ENCODE peak calls at places on chromosomes 2 and 18, in ten cellular contexts. P is tibial artery; D is CD8-positive, alpha-beta memory T cell; X is pancreas; S is K562; O is body of pancreas; G is CD8-positive, alpha-beta T cell; M is foreskin keratinocyte; C is endothelial cell of umbilical vein; A is thyroid gland. K is an unnamed sample.

GRCh38 chr2:73033142-73033765 is 38.3 kb downstream of the SFXN5 start:
- DNase-seq in P (no peak), D (no peak), X (no peak), S (no peak), O (no peak), G (no peak), M (no peak), C (no peak), A (no peak), K (no peak)

GRCh38 chr2:147792966-147793617 is 51.7 kb upstream of the ACVR2A start:
- DNase-seq in P (no peak), D (no peak), X (no peak), S (no peak), O (no peak), G (no peak), M (peak), C (no peak), A (no peak), K (no peak)

GRCh38 chr2:12502759-12503158 is 214.0 kb upstream of the TRIB2 start:
- DNase-seq in P (no peak), D (no peak), X (no peak), S (no peak), O (no peak), G (peak), M (no peak), C (no peak), A (no peak), K (no peak)

GRCh38 chr2:134127496-134127895 is 126.4 kb upstream of the MGAT5 start:
- DNase-seq in P (no peak), D (peak), X (no peak), S (no peak), O (no peak), G (peak), M (no peak), C (no peak), A (no peak), K (no peak)

GRCh38 chr2:172969171-172969570 is 106.5 kb upstream of the MAP3K20 start:
- DNase-seq in P (no peak), D (no peak), X (no peak), S (no peak), O (no peak), G (no peak), M (no peak), C (no peak), A (no peak), K (no peak)

GRCh38 chr18:69689081-69689759 is 258.5 kb downstream of the CD226 start:
- DNase-seq in P (no peak), D (no peak), X (no peak), S (no peak), O (no peak), G (no peak), M (no peak), C (no peak), A (no peak), K (no peak)

GRCh38 chr2:80706541-80706940 is 402.0 kb upstream of the LRRTM1 start:
- DNase-seq in P (no peak), D (no peak), X (no peak), S (no peak), O (no peak), G (no peak), M (no peak), C (no peak), A (no peak), K (no peak)

GRCh38 chr2:29066271-29066860 is 8.0 kb downstream of the PCARE start:
- DNase-seq in P (no peak), D (no peak), X (no peak), S (no peak), O (peak), G (no peak), M (peak), C (no peak), A (peak), K (no peak)

GRCh38 chr2:173961346-173961705 is 3.8 kb downstream of the SP3 start:
- DNase-seq in P (no peak), D (no peak), X (no peak), S (no peak), O (no peak), G (no peak), M (no peak), C (no peak), A (no peak), K (no peak)

GRCh38 chr2:153986488-153987229 is 114.9 kb downstream of the GALNT13 start:
- DNase-seq in P (no peak), D (no peak), X (no peak), S (no peak), O (no peak), G (no peak), M (no peak), C (peak), A (no peak), K (no peak)

GRCh38 chr18:69490813-69491212 is 90.1 kb downstream of the DOK6 start:
- DNase-seq in P (no peak), D (no peak), X (no peak), S (no peak), O (no peak), G (no peak), M (no peak), C (peak), A (no peak), K (no peak)

GRCh38 chr2:175793649-175794048 is 208.4 kb downstream of the LNPK start:
- DNase-seq in P (no peak), D (no peak), X (no peak), S (no peak), O (no peak), G (no peak), M (no peak), C (no peak), A (no peak), K (no peak)

GRCh38 chr2:54763636-54764291 is 40.3 kb downstream of the EML6 start:
- DNase-seq in P (no peak), D (no peak), X (no peak), S (no peak), O (no peak), G (no peak), M (no peak), C (no peak), A (no peak), K (no peak)

GRCh38 chr2:86518498-86518897 is 44.7 kb downstream of the CHMP3 start:
- DNase-seq in P (no peak), D (no peak), X (no peak), S (no peak), O (peak), G (peak), M (no peak), C (peak), A (no peak), K (no peak)

GRCh38 chr2:225994748-225995405 is 595.4 kb downstream of the NYAP2 start:
- DNase-seq in P (no peak), D (no peak), X (no peak), S (no peak), O (no peak), G (no peak), M (no peak), C (no peak), A (no peak), K (no peak)

GRCh38 chr2:98805412-98806265 is 74.7 kb upstream of the MGAT4A start:
- DNase-seq in P (peak), D (no peak), X (no peak), S (no peak), O (peak), G (no peak), M (peak), C (no peak), A (peak), K (peak)
- H3K27ac ChIP-seq in P (peak), D (no peak), X (no peak), S (no peak), O (peak), G (no peak), M (peak), C (no peak), A (peak), K (peak)

GRCh38 chr2:168188011-168188410 is 59.4 kb downstream of the STK39 start:
- DNase-seq in P (no peak), D (no peak), X (no peak), S (no peak), O (no peak), G (no peak), M (no peak), C (no peak), A (peak), K (no peak)

GRCh38 chr2:168183308-168183997 is 63.9 kb downstream of the STK39 start:
- DNase-seq in P (no peak), D (no peak), X (peak), S (no peak), O (peak), G (no peak), M (no peak), C (no peak), A (no peak), K (no peak)

GRCh38 chr2:168184896-168185513 is 62.4 kb downstream of the STK39 start:
- DNase-seq in P (no peak), D (no peak), X (no peak), S (no peak), O (no peak), G (no peak), M (peak), C (no peak), A (no peak), K (no peak)

GRCh38 chr2:168186452-168186851 is 60.9 kb downstream of the STK39 start:
- DNase-seq in P (no peak), D (no peak), X (no peak), S (no peak), O (no peak), G (no peak), M (no peak), C (no peak), A (no peak), K (no peak)

DNA sequence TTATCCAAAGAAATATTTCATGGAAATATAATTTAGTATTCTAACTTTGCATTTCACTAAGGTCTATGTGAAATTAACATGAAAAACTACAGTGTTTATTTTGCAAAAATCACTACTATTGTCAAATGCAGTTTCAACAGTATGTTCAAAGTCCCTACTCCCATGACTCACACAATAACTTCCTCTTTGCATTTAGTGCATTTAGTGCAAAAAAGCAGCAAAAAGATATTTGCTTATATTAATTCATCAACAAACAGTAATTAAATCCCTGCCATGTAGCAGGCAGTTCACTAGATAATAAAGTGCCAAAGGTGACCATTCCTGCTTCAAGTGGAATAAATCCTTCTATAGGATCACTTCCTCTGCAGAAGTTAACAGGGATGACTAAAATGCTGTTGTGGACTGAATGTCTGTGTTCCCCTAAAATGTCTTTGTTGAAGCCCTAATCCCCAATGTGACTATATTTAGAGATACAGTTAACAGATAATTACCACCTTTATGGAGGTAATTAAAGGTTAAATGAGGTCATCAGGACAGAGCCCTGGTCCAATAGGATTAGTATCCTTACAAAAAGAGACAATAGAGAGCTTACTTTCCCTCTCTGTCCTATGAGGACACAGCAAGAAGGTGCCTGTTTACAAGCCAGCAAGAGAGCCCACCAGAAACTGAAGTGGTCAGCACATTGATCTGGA is 61.7 kb downstream of the STK39 start:
- DNase-seq in P (no peak), D (no peak), X (no peak), S (no peak), O (no peak), G (no peak), M (no peak), C (peak), A (no peak), K (no peak)
- H3K27ac ChIP-seq in P (no peak), D (no peak), X (no peak), S (no peak), O (no peak), G (no peak), M (no peak), C (no peak), A (no peak), K (no peak)

GRCh38 chr2:20622296-20622686 is 28.6 kb downstream of the HS1BP3 start:
- DNase-seq in P (peak), D (no peak), X (no peak), S (no peak), O (no peak), G (no peak), M (no peak), C (no peak), A (peak), K (no peak)
- H3K27ac ChIP-seq in P (peak), D (no peak), X (no peak), S (no peak), O (no peak), G (no peak), M (no peak), C (no peak), A (no peak), K (no peak)

GRCh38 chr2:127401757-127402695 is 14.3 kb upstream of the MAP3K2 start:
- DNase-seq in P (no peak), D (no peak), X (no peak), S (no peak), O (no peak), G (no peak), M (peak), C (no peak), A (no peak), K (no peak)

GRCh38 chr2:127400897-127401756 is 13.4 kb upstream of the MAP3K2 start:
- DNase-seq in P (no peak), D (no peak), X (no peak), S (peak), O (no peak), G (no peak), M (peak), C (peak), A (peak), K (no peak)

GRCh38 chr2:127398239-127398590 is 10.4 kb upstream of the MAP3K2 start:
- DNase-seq in P (peak), D (no peak), X (peak), S (peak), O (peak), G (peak), M (peak), C (peak), A (peak), K (peak)

GRCh38 chr2:127397568-127398238 is 9.9 kb upstream of the MAP3K2 start:
- DNase-seq in P (no peak), D (no peak), X (no peak), S (no peak), O (no peak), G (no peak), M (no peak), C (no peak), A (no peak), K (no peak)

GRCh38 chr2:127400533-127400896 is 12.7 kb upstream of the MAP3K2 start:
- DNase-seq in P (no peak), D (no peak), X (no peak), S (no peak), O (no peak), G (no peak), M (no peak), C (no peak), A (no peak), K (no peak)
- H3K27ac ChIP-seq in P (no peak), D (no peak), X (no peak), S (no peak), O (no peak), G (no peak), M (peak), C (no peak), A (no peak), K (no peak)

GRCh38 chr2:236794558-236794957 is 224.9 kb downstream of the ACKR3 start:
- DNase-seq in P (no peak), D (no peak), X (no peak), S (no peak), O (no peak), G (no peak), M (no peak), C (no peak), A (no peak), K (no peak)

GRCh38 chr2:236793041-236794011 is 223.7 kb downstream of the ACKR3 start:
- DNase-seq in P (no peak), D (no peak), X (no peak), S (no peak), O (no peak), G (no peak), M (no peak), C (no peak), A (no peak), K (no peak)

GRCh38 chr2:236794074-236794473 is 224.4 kb downstream of the ACKR3 start:
- DNase-seq in P (no peak), D (no peak), X (no peak), S (no peak), O (no peak), G (no peak), M (no peak), C (no peak), A (peak), K (no peak)

GRCh38 chr2:236787885-236788284 is 218.3 kb downstream of the ACKR3 start:
- DNase-seq in P (no peak), D (no peak), X (no peak), S (no peak), O (no peak), G (no peak), M (no peak), C (no peak), A (no peak), K (no peak)

DNA sequence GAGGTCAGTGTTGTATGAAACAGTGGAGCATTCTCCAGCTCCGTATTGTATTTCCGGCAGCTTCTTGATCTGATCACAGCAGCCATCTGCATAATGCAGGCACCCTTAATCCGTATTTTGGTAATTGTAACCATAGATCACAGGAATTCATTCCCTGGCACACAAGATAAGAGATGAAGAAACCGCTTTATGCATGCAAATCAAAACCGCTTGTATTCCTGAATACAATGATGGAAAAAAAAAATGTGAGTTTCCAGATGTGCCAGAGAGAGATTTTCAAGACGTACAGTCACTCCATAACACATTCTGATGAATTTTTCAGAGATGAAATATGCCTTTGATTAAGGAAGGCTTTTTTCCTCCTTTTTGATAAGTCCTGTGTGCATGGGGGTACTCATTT is 221.4 kb downstream of the ACKR3 start:
- DNase-seq in P (no peak), D (no peak), X (no peak), S (no peak), O (no peak), G (no peak), M (no peak), C (no peak), A (no peak), K (no peak)
- H3K27ac ChIP-seq in P (no peak), D (no peak), X (no peak), S (no peak), O (no peak), G (no peak), M (no peak), C (no peak), A (no peak), K (no peak)

GRCh38 chr2:205703471-205703870 is 21.2 kb downstream of the NRP2 start:
- DNase-seq in P (no peak), D (no peak), X (no peak), S (no peak), O (no peak), G (no peak), M (no peak), C (no peak), A (no peak), K (no peak)

GRCh38 chr2:205708231-205708631 is 25.9 kb downstream of the NRP2 start:
- DNase-seq in P (no peak), D (no peak), X (no peak), S (no peak), O (no peak), G (no peak), M (no peak), C (peak), A (peak), K (no peak)

GRCh38 chr2:205704101-205704741 is 21.9 kb downstream of the NRP2 start:
- DNase-seq in P (no peak), D (no peak), X (no peak), S (no peak), O (peak), G (no peak), M (no peak), C (peak), A (peak), K (no peak)

GRCh38 chr2:205706769-205707375 is 24.6 kb downstream of the NRP2 start:
- DNase-seq in P (peak), D (no peak), X (no peak), S (no peak), O (peak), G (no peak), M (peak), C (peak), A (peak), K (peak)

DNA sequence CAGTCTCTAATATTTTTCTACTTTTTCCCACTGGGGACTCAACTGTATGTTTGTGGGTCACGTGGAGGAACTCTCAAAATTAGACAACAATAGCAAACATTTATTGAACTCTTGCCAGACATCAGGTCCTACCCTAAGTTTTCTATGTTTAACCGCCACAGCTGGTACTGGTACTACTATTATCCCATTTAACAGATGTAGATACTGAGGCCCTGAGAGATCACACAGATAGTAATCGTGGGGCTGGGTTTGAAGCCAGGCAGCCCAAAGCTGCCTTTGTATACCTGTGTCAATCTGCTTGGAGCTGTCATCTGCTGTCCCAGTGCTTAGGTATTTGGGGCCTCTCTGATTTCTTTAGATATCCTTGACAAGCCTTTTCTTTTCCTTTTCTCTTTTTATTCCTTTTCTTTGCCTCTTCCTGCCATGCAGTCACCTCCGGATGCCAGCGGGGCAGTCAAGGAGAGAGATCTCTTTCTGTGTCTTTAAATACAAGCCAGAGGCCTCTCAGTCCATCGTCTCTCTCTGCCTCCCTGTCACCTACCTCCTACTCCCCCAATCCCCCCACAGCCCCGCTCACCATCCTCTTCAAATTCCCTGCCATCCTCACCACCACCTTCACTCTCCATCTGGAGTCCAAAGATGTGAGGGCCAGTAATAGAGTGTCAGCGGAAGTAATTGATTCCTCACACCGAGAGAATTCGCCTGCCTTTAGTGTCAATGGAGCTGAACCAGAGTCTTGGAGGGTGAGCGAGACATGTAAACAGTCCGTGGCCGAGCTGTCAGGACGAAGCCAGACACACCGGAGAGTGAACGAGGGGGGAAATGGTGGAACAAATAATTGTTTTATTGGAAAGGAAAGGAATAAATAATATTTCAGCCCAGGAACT is 23.5 kb downstream of the NRP2 start:
- DNase-seq in P (no peak), D (no peak), X (no peak), S (no peak), O (no peak), G (no peak), M (no peak), C (no peak), A (no peak), K (no peak)
- H3K27ac ChIP-seq in P (peak), D (no peak), X (no peak), S (no peak), O (no peak), G (no peak), M (no peak), C (peak), A (peak), K (peak)

GRCh38 chr2:241728627-241729026 is 5.8 kb upstream of the D2HGDH start:
- DNase-seq in P (no peak), D (no peak), X (peak), S (no peak), O (no peak), G (no peak), M (no peak), C (peak), A (no peak), K (peak)
- H3K27ac ChIP-seq in P (no peak), D (no peak), X (no peak), S (no peak), O (no peak), G (no peak), M (no peak), C (no peak), A (no peak), K (peak)

GRCh38 chr2:191166111-191166755 is 15.4 kb upstream of the STAT4 start:
- DNase-seq in P (no peak), D (no peak), X (no peak), S (no peak), O (no peak), G (no peak), M (no peak), C (peak), A (no peak), K (no peak)

GRCh38 chr2:191169456-191170300 is 18.9 kb upstream of the STAT4 start:
- DNase-seq in P (no peak), D (no peak), X (no peak), S (no peak), O (no peak), G (no peak), M (peak), C (no peak), A (peak), K (no peak)

GRCh38 chr2:191167766-191168165 is 17.0 kb upstream of the STAT4 start:
- DNase-seq in P (no peak), D (no peak), X (no peak), S (no peak), O (peak), G (no peak), M (no peak), C (peak), A (no peak), K (no peak)

GRCh38 chr2:191165190-191165643 is 14.4 kb upstream of the STAT4 start:
- DNase-seq in P (no peak), D (no peak), X (no peak), S (peak), O (peak), G (no peak), M (no peak), C (peak), A (no peak), K (peak)

GRCh38 chr2:191166756-191167445 is 16.1 kb upstream of the STAT4 start:
- DNase-seq in P (no peak), D (no peak), X (no peak), S (no peak), O (no peak), G (no peak), M (no peak), C (no peak), A (no peak), K (no peak)
- H3K27ac ChIP-seq in P (no peak), D (no peak), X (no peak), S (no peak), O (peak), G (no peak), M (peak), C (no peak), A (no peak), K (no peak)